ENCODE peak calls at places on chromosomes 2 and 18, in four cellular contexts. One of them, this sample, is unnamed.

GRCh38 chr2:64115808-64116598 is 28.2 kb downstream of the PELI1 start:
- DNase-seq in lower lobe of right lung: no peak
- DNase-seq in fibroblast of lung: no peak
- DNase-seq in upper lobe of right lung: no peak
- DNase-seq in this sample: no peak

GRCh38 chr18:45505497-45506206 is 109.6 kb upstream of the SLC14A2 start:
- DNase-seq in lower lobe of right lung: no peak
- DNase-seq in fibroblast of lung: peak; percentile 46
- DNase-seq in upper lobe of right lung: no peak
- DNase-seq in this sample: peak; percentile 41

GRCh38 chr2:64656379-64656778 is 2.7 kb upstream of the SERTAD2 start:
- DNase-seq in lower lobe of right lung: no peak
- DNase-seq in fibroblast of lung: no peak
- DNase-seq in upper lobe of right lung: no peak
- DNase-seq in this sample: no peak

GRCh38 chr2:127887452-127888219 is 1.9 kb upstream of the AMMECR1L start:
- DNase-seq in lower lobe of right lung: no peak
- DNase-seq in fibroblast of lung: peak; percentile 71
- DNase-seq in upper lobe of right lung: no peak
- DNase-seq in this sample: no peak

GRCh38 chr2:37786153-37786809 is 114.8 kb upstream of the CDC42EP3 start:
- DNase-seq in lower lobe of right lung: no peak
- DNase-seq in fibroblast of lung: no peak
- DNase-seq in upper lobe of right lung: no peak
- DNase-seq in this sample: no peak

GRCh38 chr18:28781616-28782362 is 604.9 kb upstream of the CDH2 start:
- DNase-seq in lower lobe of right lung: no peak
- DNase-seq in fibroblast of lung: no peak
- DNase-seq in upper lobe of right lung: no peak
- DNase-seq in this sample: no peak

GRCh38 chr2:101474752-101475384 is at the start of gene RFX8:
- DNase-seq in lower lobe of right lung: no peak
- DNase-seq in fibroblast of lung: peak; percentile 96
- DNase-seq in upper lobe of right lung: no peak
- DNase-seq in this sample: peak; percentile 42

GRCh38 chr18:50917021-50917420 is 38.1 kb downstream of the ME2 start:
- DNase-seq in lower lobe of right lung: no peak
- DNase-seq in fibroblast of lung: peak; percentile 6
- DNase-seq in upper lobe of right lung: no peak
- DNase-seq in this sample: no peak

GRCh38 chr2:20198001-20198400 is 26.9 kb downstream of the SDC1 start:
- DNase-seq in lower lobe of right lung: peak; percentile 91
- DNase-seq in fibroblast of lung: no peak
- DNase-seq in upper lobe of right lung: peak; percentile 93
- DNase-seq in this sample: no peak

GRCh38 chr18:685438-685837 is 27.0 kb downstream of the ENOSF1 start:
- DNase-seq in lower lobe of right lung: no peak
- DNase-seq in fibroblast of lung: no peak
- DNase-seq in upper lobe of right lung: no peak
- DNase-seq in this sample: no peak

GRCh38 chr2:85277416-85278158 is 50.2 kb downstream of the TGOLN2 start:
- DNase-seq in lower lobe of right lung: no peak
- DNase-seq in fibroblast of lung: peak; percentile 78
- DNase-seq in upper lobe of right lung: no peak
- DNase-seq in this sample: peak; percentile 70

GRCh38 chr2:186771850-186772463 is 77.0 kb downstream of the ZSWIM2 start:
- DNase-seq in lower lobe of right lung: no peak
- DNase-seq in fibroblast of lung: no peak
- DNase-seq in upper lobe of right lung: no peak
- DNase-seq in this sample: no peak

GRCh38 chr2:25090801-25091200 is 48.9 kb downstream of the EFR3B start:
- DNase-seq in lower lobe of right lung: no peak
- DNase-seq in fibroblast of lung: no peak
- DNase-seq in upper lobe of right lung: no peak
- DNase-seq in this sample: no peak

GRCh38 chr18:36572135-36572856 is 256.5 kb downstream of the TPGS2 start:
- DNase-seq in lower lobe of right lung: no peak
- DNase-seq in fibroblast of lung: peak; percentile 54
- DNase-seq in upper lobe of right lung: no peak
- DNase-seq in this sample: no peak

DNA sequence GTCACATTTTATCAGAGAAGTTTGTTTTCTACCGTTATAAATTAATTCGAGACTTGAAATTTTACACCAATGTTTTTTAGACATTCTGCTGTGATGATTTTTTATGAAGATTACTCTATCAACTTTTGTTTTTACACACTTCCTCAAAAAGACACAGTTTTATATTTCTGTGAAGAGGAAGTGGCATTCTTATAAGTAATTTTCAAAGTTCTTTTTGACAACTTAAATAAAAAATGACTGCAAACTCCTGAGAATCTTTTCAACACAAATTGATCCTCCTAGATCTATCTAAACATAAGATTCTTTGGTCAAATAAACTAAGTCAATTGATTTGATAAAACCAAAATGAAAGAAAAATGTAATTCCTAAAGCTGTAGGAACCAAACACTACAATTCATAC is 13.7 kb downstream of the ANKRD44 start:
- DNase-seq in lower lobe of right lung: no peak
- DNase-seq in fibroblast of lung: no peak
- DNase-seq in upper lobe of right lung: no peak
- DNase-seq in this sample: no peak
- H3K4me3 ChIP-seq in lower lobe of right lung: no peak overlapping the region
- H3K4me3 ChIP-seq in fibroblast of lung: no peak overlapping the region
- H3K4me3 ChIP-seq in upper lobe of right lung: no peak overlapping the region
- H3K4me3 ChIP-seq in this sample: no peak overlapping the region

GRCh38 chr2:75428627-75429026 is 132.1 kb downstream of the EVA1A start:
- DNase-seq in lower lobe of right lung: no peak
- DNase-seq in fibroblast of lung: no peak
- DNase-seq in upper lobe of right lung: no peak
- DNase-seq in this sample: no peak
- H3K27ac ChIP-seq in lower lobe of right lung: no peak overlapping the region
- H3K27ac ChIP-seq in fibroblast of lung: no peak overlapping the region
- H3K27ac ChIP-seq in upper lobe of right lung: no peak overlapping the region
- H3K27ac ChIP-seq in this sample: no peak overlapping the region

GRCh38 chr2:205931388-205931787 is 154.6 kb downstream of the INO80D start:
- DNase-seq in lower lobe of right lung: no peak
- DNase-seq in fibroblast of lung: peak; percentile 49
- DNase-seq in upper lobe of right lung: no peak
- DNase-seq in this sample: no peak

GRCh38 chr2:205930209-205930608 is 155.8 kb downstream of the INO80D start:
- DNase-seq in lower lobe of right lung: no peak
- DNase-seq in fibroblast of lung: peak; percentile 43
- DNase-seq in upper lobe of right lung: no peak
- DNase-seq in this sample: no peak

GRCh38 chr2:205924676-205925075 is 161.3 kb downstream of the INO80D start:
- DNase-seq in lower lobe of right lung: no peak
- DNase-seq in fibroblast of lung: no peak
- DNase-seq in upper lobe of right lung: no peak
- DNase-seq in this sample: no peak

GRCh38 chr2:205929445-205930027 is 156.4 kb downstream of the INO80D start:
- DNase-seq in lower lobe of right lung: no peak
- DNase-seq in fibroblast of lung: no peak
- DNase-seq in upper lobe of right lung: no peak
- DNase-seq in this sample: no peak

DNA sequence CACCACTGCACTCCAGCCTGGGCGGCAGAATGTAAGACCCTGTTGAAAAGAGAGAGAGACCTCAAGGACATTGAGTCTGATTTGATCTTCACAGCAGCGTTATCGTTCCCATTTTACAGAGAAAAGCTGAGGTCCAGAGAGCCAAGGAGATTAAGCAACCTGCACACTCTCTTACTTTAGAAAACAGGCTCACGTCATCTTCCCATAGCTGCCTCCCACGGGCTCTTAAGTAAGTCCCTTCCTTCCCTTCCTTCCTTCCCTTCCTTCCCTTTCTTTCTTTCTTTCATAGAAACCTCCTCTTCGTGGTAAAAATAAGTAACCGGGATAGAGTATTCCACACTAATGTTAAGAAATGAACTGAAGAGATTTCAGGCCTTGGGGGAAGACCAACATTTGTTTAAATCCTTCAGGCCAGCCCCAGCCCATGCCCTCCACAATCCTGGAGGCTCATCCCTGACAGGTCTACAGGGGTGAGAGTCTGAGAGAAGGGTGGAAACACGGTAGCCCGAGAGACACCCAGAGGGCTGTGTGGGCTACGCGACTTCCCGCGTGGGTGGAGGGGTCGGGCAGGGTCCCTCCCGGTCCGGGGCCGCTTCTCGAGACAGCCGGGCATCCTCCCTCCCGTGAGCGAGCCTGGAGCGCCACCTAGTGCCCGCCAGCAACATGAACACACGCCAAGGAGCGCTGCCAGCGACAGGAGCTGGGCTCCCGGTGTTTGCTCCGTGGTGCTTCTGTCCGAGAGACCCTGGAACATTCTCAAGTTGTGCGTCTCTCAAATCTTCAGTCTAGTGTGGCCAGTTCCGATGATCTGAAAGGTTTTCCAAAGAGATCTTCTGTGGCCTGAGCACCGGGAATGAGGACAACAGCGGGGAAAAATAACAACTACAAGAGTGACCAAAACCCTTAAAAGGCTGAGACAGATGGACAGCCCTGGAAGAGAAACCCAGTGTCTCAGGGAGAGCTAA is 160.3 kb downstream of the INO80D start:
- DNase-seq in lower lobe of right lung: peak; percentile 87
- DNase-seq in fibroblast of lung: peak; percentile 61
- DNase-seq in upper lobe of right lung: peak; percentile 91
- DNase-seq in this sample: peak; percentile 91
- H3K4me3 ChIP-seq in lower lobe of right lung: peak overlapping the region; percentile 25
- H3K4me3 ChIP-seq in fibroblast of lung: peak overlapping the region; percentile 51
- H3K4me3 ChIP-seq in upper lobe of right lung: peak overlapping the region; percentile 11
- H3K4me3 ChIP-seq in this sample: peak overlapping the region; percentile 6

GRCh38 chr2:219173176-219173575 is 3.3 kb upstream of the SLC23A3 start:
- DNase-seq in lower lobe of right lung: no peak
- DNase-seq in fibroblast of lung: no peak
- DNase-seq in upper lobe of right lung: no peak
- DNase-seq in this sample: no peak

GRCh38 chr2:219169950-219170654 is at the start of gene SLC23A3:
- DNase-seq in lower lobe of right lung: no peak
- DNase-seq in fibroblast of lung: no peak
- DNase-seq in upper lobe of right lung: no peak
- DNase-seq in this sample: no peak

GRCh38 chr2:219168932-219169331 is 897 bp downstream of the SLC23A3 start:
- DNase-seq in lower lobe of right lung: no peak
- DNase-seq in fibroblast of lung: no peak
- DNase-seq in upper lobe of right lung: no peak
- DNase-seq in this sample: no peak

GRCh38 chr2:219172231-219173154 is 2.7 kb upstream of the SLC23A3 start:
- DNase-seq in lower lobe of right lung: no peak
- DNase-seq in fibroblast of lung: no peak
- DNase-seq in upper lobe of right lung: no peak
- DNase-seq in this sample: no peak

GRCh38 chr2:219171231-219171651 is 1.4 kb upstream of the SLC23A3 start:
- DNase-seq in lower lobe of right lung: no peak
- DNase-seq in fibroblast of lung: peak; percentile 84
- DNase-seq in upper lobe of right lung: no peak
- DNase-seq in this sample: peak; percentile 40
- H3K27ac ChIP-seq in lower lobe of right lung: peak overlapping the region; percentile 49
- H3K27ac ChIP-seq in fibroblast of lung: peak overlapping the region; percentile 73
- H3K27ac ChIP-seq in upper lobe of right lung: no peak overlapping the region
- H3K27ac ChIP-seq in this sample: no peak overlapping the region

DNA sequence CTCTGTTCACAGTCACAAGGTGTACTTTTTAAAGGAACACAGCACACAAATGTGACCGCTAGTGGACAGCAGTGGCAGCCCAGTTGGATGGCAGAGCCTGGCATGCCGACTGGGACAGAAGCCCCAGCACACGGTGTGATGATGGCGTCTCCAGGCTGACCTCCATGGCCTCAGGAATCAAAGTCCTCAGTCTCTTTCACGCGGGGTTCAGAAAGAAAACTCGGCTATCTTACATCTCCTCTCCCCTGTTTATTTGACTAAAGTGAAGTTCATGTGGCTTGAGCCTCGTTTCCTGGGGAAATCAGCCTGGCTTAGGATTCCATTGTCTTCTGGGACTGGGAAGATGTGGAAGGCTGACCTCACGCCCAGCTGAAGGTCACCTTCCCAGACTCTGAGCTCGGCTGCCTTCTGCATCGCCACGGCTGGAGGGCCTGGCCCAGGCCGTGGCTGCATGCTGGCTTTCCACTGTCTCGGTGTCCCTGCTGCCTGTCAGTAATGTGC is 56.1 kb downstream of the ASAP2 start:
- DNase-seq in lower lobe of right lung: no peak
- DNase-seq in fibroblast of lung: peak; percentile 43
- DNase-seq in upper lobe of right lung: no peak
- DNase-seq in this sample: peak; percentile 78
- H3K4me3 ChIP-seq in lower lobe of right lung: no peak overlapping the region
- H3K4me3 ChIP-seq in fibroblast of lung: no peak overlapping the region
- H3K4me3 ChIP-seq in upper lobe of right lung: no peak overlapping the region
- H3K4me3 ChIP-seq in this sample: no peak overlapping the region

GRCh38 chr2:58052978-58053377 is 6.4 kb downstream of the VRK2 start:
- DNase-seq in lower lobe of right lung: no peak
- DNase-seq in fibroblast of lung: no peak
- DNase-seq in upper lobe of right lung: no peak
- DNase-seq in this sample: no peak

GRCh38 chr2:58055027-58055786 is 8.6 kb downstream of the VRK2 start:
- DNase-seq in lower lobe of right lung: no peak
- DNase-seq in fibroblast of lung: no peak
- DNase-seq in upper lobe of right lung: no peak
- DNase-seq in this sample: no peak

GRCh38 chr2:58054264-58054663 is 7.7 kb downstream of the VRK2 start:
- DNase-seq in lower lobe of right lung: no peak
- DNase-seq in fibroblast of lung: no peak
- DNase-seq in upper lobe of right lung: no peak
- DNase-seq in this sample: no peak

GRCh38 chr2:58057890-58058590 is 11.4 kb downstream of the VRK2 start:
- DNase-seq in lower lobe of right lung: no peak
- DNase-seq in fibroblast of lung: no peak
- DNase-seq in upper lobe of right lung: no peak
- DNase-seq in this sample: no peak

DNA sequence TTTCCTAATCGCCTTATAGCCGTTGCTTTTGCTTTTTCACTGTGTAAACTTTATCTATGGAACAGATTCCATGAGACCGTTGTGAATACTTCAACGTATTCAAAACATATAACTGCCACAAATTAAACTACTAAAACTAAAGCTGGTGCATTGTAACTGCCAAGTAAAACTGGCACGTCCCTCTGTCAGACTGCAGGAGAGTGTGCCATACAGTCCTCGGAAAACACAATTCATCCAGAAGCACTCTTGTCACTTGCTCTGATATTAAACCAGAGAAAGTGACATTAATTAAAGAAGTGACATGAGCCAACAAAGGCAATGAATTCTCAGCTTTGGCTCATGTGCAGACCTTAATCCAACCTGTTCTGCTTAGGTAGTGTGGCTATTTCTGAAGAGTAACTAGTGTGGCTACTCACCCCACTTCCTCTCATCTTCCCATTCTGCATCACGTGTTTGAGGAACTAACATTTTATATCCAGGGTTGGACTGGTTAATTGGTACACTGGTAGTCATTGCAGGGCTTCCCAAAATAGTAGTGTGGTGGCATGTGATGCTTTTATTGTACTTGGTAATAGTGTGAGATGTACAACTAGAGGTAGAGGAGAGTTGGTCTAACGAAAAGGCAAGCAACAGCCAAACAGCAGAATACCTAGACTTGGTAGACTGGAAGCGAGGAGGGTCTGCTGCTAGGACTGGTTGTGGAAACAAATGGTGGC is 9.8 kb downstream of the VRK2 start:
- DNase-seq in lower lobe of right lung: no peak
- DNase-seq in fibroblast of lung: no peak
- DNase-seq in upper lobe of right lung: no peak
- DNase-seq in this sample: no peak
- H3K27ac ChIP-seq in lower lobe of right lung: no peak overlapping the region
- H3K27ac ChIP-seq in fibroblast of lung: no peak overlapping the region
- H3K27ac ChIP-seq in upper lobe of right lung: no peak overlapping the region
- H3K27ac ChIP-seq in this sample: no peak overlapping the region

GRCh38 chr2:96832751-96833507 is 10.9 kb downstream of the ANKRD23 start:
- DNase-seq in lower lobe of right lung: peak; percentile 79
- DNase-seq in fibroblast of lung: peak; percentile 75
- DNase-seq in upper lobe of right lung: peak; percentile 82
- DNase-seq in this sample: peak; percentile 82
- H3K4me3 ChIP-seq in lower lobe of right lung: no peak overlapping the region
- H3K4me3 ChIP-seq in fibroblast of lung: no peak overlapping the region
- H3K4me3 ChIP-seq in upper lobe of right lung: no peak overlapping the region
- H3K4me3 ChIP-seq in this sample: no peak overlapping the region